ENCODE peak calls at places on chromosomes 13 and 19, in ten cellular contexts. Y is cardiac muscle cell, P is IMR-90, G is heart right ventricle, T is fibroblast of lung, F is Peyer's patch, Z is pancreas, I is PC-3, R is sigmoid colon, X is left ventricle myocardium inferior. B is an unnamed sample.

GRCh38 chr13:93182406-93182805 is 44.2 kb upstream of the GPC6 start:
- DNase-seq in Y (peak), P (no peak), G (no peak), T (no peak), F (no peak), Z (no peak), I (no peak), R (no peak), X (no peak), B (no peak)

GRCh38 chr19:32041681-32042292 is 303.6 kb upstream of the ZNF507 start:
- DNase-seq in Y (peak), P (peak), G (peak), T (peak), F (peak), Z (peak), I (no peak), R (no peak), X (peak), B (no peak)

GRCh38 chr19:46731584-46731983 is 14.3 kb upstream of the FKRP start:
- DNase-seq in Y (peak), P (no peak), G (no peak), T (no peak), F (no peak), Z (no peak), I (no peak), R (no peak), X (no peak), B (no peak)

GRCh38 chr19:13243971-13244370 is 93.8 kb downstream of the IER2 start:
- DNase-seq in Y (no peak), P (no peak), G (no peak), T (no peak), F (no peak), Z (no peak), I (no peak), R (no peak), X (no peak), B (no peak)

GRCh38 chr13:46385946-46386345 is 1.1 kb downstream of the RUBCNL start:
- DNase-seq in Y (no peak), P (no peak), G (no peak), T (no peak), F (no peak), Z (no peak), I (no peak), R (no peak), X (no peak), B (no peak)

GRCh38 chr19:15330801-15331418 is 1.4 kb downstream of the BRD4 start:
- DNase-seq in Y (peak), P (peak), G (no peak), T (peak), F (no peak), Z (no peak), I (peak), R (no peak), X (no peak), B (no peak)

GRCh38 chr19:3266792-3267469 is 42.5 kb downstream of the CELF5 start:
- DNase-seq in Y (no peak), P (no peak), G (no peak), T (no peak), F (no peak), Z (no peak), I (no peak), R (no peak), X (no peak), B (no peak)

GRCh38 chr13:49371943-49372636 is 71.8 kb downstream of the CAB39L start:
- DNase-seq in Y (no peak), P (no peak), G (no peak), T (no peak), F (no peak), Z (no peak), I (peak), R (no peak), X (no peak), B (no peak)

GRCh38 chr19:33750587-33751385 is 45.9 kb upstream of the KCTD15 start:
- DNase-seq in Y (no peak), P (no peak), G (no peak), T (no peak), F (no peak), Z (no peak), I (no peak), R (no peak), X (no peak), B (no peak)

GRCh38 chr19:5460748-5461147 is 5.5 kb downstream of the ZNRF4 start:
- DNase-seq in Y (no peak), P (no peak), G (no peak), T (no peak), F (no peak), Z (no peak), I (no peak), R (no peak), X (no peak), B (no peak)

GRCh38 chr13:50840327-50840726 is 3.2 kb downstream of the DLEU7 start:
- DNase-seq in Y (no peak), P (no peak), G (no peak), T (no peak), F (no peak), Z (no peak), I (no peak), R (no peak), X (no peak), B (no peak)

GRCh38 chr13:23069571-23069970 is 111.2 kb upstream of the SGCG start:
- DNase-seq in Y (peak), P (peak), G (no peak), T (peak), F (no peak), Z (no peak), I (peak), R (no peak), X (no peak), B (no peak)

GRCh38 chr13:36820222-36820621 is 1.2 kb downstream of the RFXAP start:
- DNase-seq in Y (no peak), P (no peak), G (no peak), T (no peak), F (no peak), Z (no peak), I (no peak), R (no peak), X (no peak), B (no peak)

GRCh38 chr13:63910406-63910957 is 2494.8 kb upstream of the PCDH20 start:
- DNase-seq in Y (peak), P (peak), G (no peak), T (peak), F (no peak), Z (no peak), I (no peak), R (no peak), X (no peak), B (no peak)

GRCh38 chr13:44365008-44365407 is 8.6 kb upstream of the SERP2 start:
- DNase-seq in Y (peak), P (peak), G (no peak), T (peak), F (no peak), Z (no peak), I (no peak), R (no peak), X (no peak), B (no peak)

GRCh38 chr13:111912991-111913781 is 153.8 kb upstream of the SOX1 start:
- DNase-seq in Y (no peak), P (no peak), G (no peak), T (no peak), F (peak), Z (no peak), I (no peak), R (peak), X (no peak), B (no peak)

GRCh38 chr19:16628984-16629691 is 1.1 kb upstream of the MED26 start:
- DNase-seq in Y (peak), P (peak), G (no peak), T (peak), F (no peak), Z (peak), I (no peak), R (peak), X (peak), B (no peak)

GRCh38 chr19:34639491-34640085 is 37.4 kb downstream of the SCGB2B2 start:
- DNase-seq in Y (peak), P (peak), G (no peak), T (peak), F (no peak), Z (peak), I (peak), R (no peak), X (no peak), B (peak)

GRCh38 chr13:113905942-113906341 is 42.1 kb upstream of the GAS6 start:
- DNase-seq in Y (no peak), P (no peak), G (no peak), T (no peak), F (no peak), Z (peak), I (no peak), R (no peak), X (no peak), B (no peak)

GRCh38 chr13:69903081-69903480 is 204.5 kb upstream of the ATXN8OS start:
- DNase-seq in Y (no peak), P (no peak), G (no peak), T (no peak), F (no peak), Z (no peak), I (no peak), R (no peak), X (no peak), B (no peak)

GRCh38 chr13:73428137-73428536 is 369.3 kb downstream of the KLF5 start:
- DNase-seq in Y (peak), P (peak), G (no peak), T (peak), F (no peak), Z (no peak), I (peak), R (no peak), X (no peak), B (no peak)

GRCh38 chr13:106400282-106400681 is 135.2 kb downstream of the EFNB2 start:
- DNase-seq in Y (no peak), P (no peak), G (no peak), T (no peak), F (no peak), Z (no peak), I (no peak), R (no peak), X (no peak), B (no peak)

GRCh38 chr19:5308471-5309437 is 31.9 kb downstream of the PTPRS start:
- DNase-seq in Y (peak), P (peak), G (peak), T (peak), F (no peak), Z (peak), I (no peak), R (peak), X (peak), B (no peak)

GRCh38 chr19:5369962-5370367 is 29.4 kb upstream of the PTPRS start:
- DNase-seq in Y (peak), P (no peak), G (peak), T (peak), F (peak), Z (peak), I (peak), R (no peak), X (peak), B (peak)

GRCh38 chr13:40486518-40487163 is 179.8 kb downstream of the FOXO1 start:
- DNase-seq in Y (no peak), P (no peak), G (no peak), T (no peak), F (no peak), Z (no peak), I (no peak), R (no peak), X (no peak), B (no peak)

GRCh38 chr19:2540646-2541454 is 64.9 kb downstream of the GADD45B start:
- DNase-seq in Y (peak), P (peak), G (peak), T (peak), F (peak), Z (peak), I (peak), R (peak), X (peak), B (no peak)

GRCh38 chr19:35266904-35267817 is 1.6 kb upstream of the USF2 start:
- DNase-seq in Y (no peak), P (peak), G (peak), T (peak), F (peak), Z (peak), I (peak), R (peak), X (peak), B (peak)

GRCh38 chr13:23856008-23856750 is 33.0 kb downstream of the MIPEP start:
- DNase-seq in Y (no peak), P (no peak), G (no peak), T (no peak), F (no peak), Z (no peak), I (no peak), R (no peak), X (no peak), B (no peak)

GRCh38 chr13:37457594-37457993 is 141.0 kb downstream of the POSTN start:
- DNase-seq in Y (no peak), P (peak), G (no peak), T (no peak), F (no peak), Z (no peak), I (peak), R (no peak), X (no peak), B (no peak)

GRCh38 chr19:52428937-52429336 is at the start of gene ZNF534:
- DNase-seq in Y (no peak), P (no peak), G (no peak), T (no peak), F (no peak), Z (no peak), I (no peak), R (no peak), X (no peak), B (no peak)

GRCh38 chr19:16403151-16403977 is 68.4 kb downstream of the EPS15L1 start:
- DNase-seq in Y (no peak), P (no peak), G (no peak), T (peak), F (no peak), Z (no peak), I (no peak), R (peak), X (peak), B (no peak)

GRCh38 chr13:42333613-42334328 is 61.8 kb downstream of the AKAP11 start:
- DNase-seq in Y (peak), P (peak), G (no peak), T (peak), F (no peak), Z (no peak), I (peak), R (no peak), X (no peak), B (no peak)

GRCh38 chr19:31231181-31231580 is 118.1 kb downstream of the TSHZ3 start:
- DNase-seq in Y (no peak), P (peak), G (no peak), T (peak), F (no peak), Z (no peak), I (no peak), R (no peak), X (no peak), B (no peak)

GRCh38 chr13:51643882-51644281 is 59.6 kb downstream of the WDFY2 start:
- DNase-seq in Y (peak), P (peak), G (no peak), T (peak), F (no peak), Z (no peak), I (peak), R (no peak), X (no peak), B (no peak)

GRCh38 chr19:43724896-43725295 is 9.0 kb downstream of the IRGC start:
- DNase-seq in Y (no peak), P (no peak), G (no peak), T (no peak), F (no peak), Z (no peak), I (no peak), R (no peak), X (no peak), B (no peak)

GRCh38 chr19:43720936-43721335 is 5.1 kb downstream of the IRGC start:
- DNase-seq in Y (no peak), P (no peak), G (no peak), T (no peak), F (no peak), Z (no peak), I (no peak), R (no peak), X (no peak), B (no peak)

GRCh38 chr19:43721469-43722048 is 5.7 kb downstream of the IRGC start:
- DNase-seq in Y (no peak), P (no peak), G (no peak), T (no peak), F (no peak), Z (no peak), I (no peak), R (no peak), X (no peak), B (no peak)

GRCh38 chr19:43725468-43725867 is 9.6 kb downstream of the IRGC start:
- DNase-seq in Y (peak), P (no peak), G (no peak), T (no peak), F (no peak), Z (no peak), I (no peak), R (no peak), X (no peak), B (no peak)

GRCh38 chr19:43723588-43723987 is 7.7 kb downstream of the IRGC start:
- DNase-seq in Y (no peak), P (no peak), G (no peak), T (peak), F (no peak), Z (no peak), I (peak), R (no peak), X (no peak), B (no peak)
- H3K27ac ChIP-seq in Y (no peak), P (no peak), G (no peak), T (no peak), F (no peak), Z (no peak), I (no peak), R (no peak), X (no peak), B (no peak)

GRCh38 chr13:99425485-99426341 is 75.6 kb upstream of the TM9SF2 start:
- DNase-seq in Y (no peak), P (no peak), G (no peak), T (no peak), F (no peak), Z (no peak), I (no peak), R (no peak), X (peak), B (peak)

GRCh38 chr13:99422556-99423220 is 78.6 kb upstream of the TM9SF2 start:
- DNase-seq in Y (no peak), P (no peak), G (no peak), T (no peak), F (no peak), Z (no peak), I (no peak), R (no peak), X (no peak), B (no peak)

GRCh38 chr13:99421758-99422555 is 79.3 kb upstream of the TM9SF2 start:
- DNase-seq in Y (no peak), P (no peak), G (no peak), T (no peak), F (no peak), Z (no peak), I (no peak), R (no peak), X (no peak), B (no peak)

GRCh38 chr13:99429670-99430069 is 71.6 kb upstream of the TM9SF2 start:
- DNase-seq in Y (no peak), P (no peak), G (no peak), T (no peak), F (no peak), Z (no peak), I (no peak), R (no peak), X (no peak), B (no peak)

GRCh38 chr13:99426426-99426825 is 74.8 kb upstream of the TM9SF2 start:
- DNase-seq in Y (peak), P (no peak), G (no peak), T (no peak), F (no peak), Z (no peak), I (no peak), R (no peak), X (no peak), B (no peak)
- TF ChIP-seq CTCF in Y (no peak), P (no peak), G (no peak), T (no peak), F (no peak), Z (no peak), I (no peak), R (no peak), X (no peak), B (no peak)

GRCh38 chr13:48163066-48163465 is 68.2 kb upstream of the MED4 start:
- DNase-seq in Y (peak), P (no peak), G (no peak), T (no peak), F (no peak), Z (no peak), I (no peak), R (no peak), X (no peak), B (no peak)
- H3K27ac ChIP-seq in Y (no peak), P (no peak), G (peak), T (no peak), F (no peak), Z (peak), I (no peak), R (no peak), X (peak), B (no peak)

GRCh38 chr13:27338816-27339215 is 68.2 kb downstream of the RASL11A start:
- DNase-seq in Y (no peak), P (no peak), G (no peak), T (no peak), F (no peak), Z (no peak), I (no peak), R (no peak), X (no peak), B (no peak)
- TF ChIP-seq CTCF in Y (no peak), P (peak), G (no peak), T (peak), F (no peak), Z (no peak), I (no peak), R (no peak), X (no peak), B (no peak)

DNA sequence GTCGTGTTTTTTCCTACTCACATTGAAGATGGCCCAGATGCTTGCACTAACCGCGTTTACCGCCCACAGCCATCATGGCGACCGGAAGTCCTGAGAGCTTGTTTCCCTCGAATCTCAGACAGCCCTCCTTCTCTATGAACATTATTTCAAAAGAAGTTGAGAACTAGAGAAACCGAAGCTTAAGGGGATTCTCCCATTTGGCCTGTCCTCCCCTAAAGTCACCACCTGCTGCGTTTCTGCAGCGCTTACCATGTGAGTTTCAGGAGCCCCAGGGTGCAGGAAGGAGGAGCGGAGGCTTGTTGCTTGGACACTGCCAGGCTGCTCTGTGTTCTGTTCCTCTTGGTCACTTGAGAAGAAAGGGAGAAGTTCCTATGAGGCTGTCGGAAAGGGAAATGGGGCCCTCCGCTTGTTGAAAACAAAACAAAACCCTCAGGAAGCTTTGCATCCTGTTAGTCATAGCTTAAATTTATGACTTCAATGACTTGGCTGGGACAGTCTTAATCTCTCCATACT is 6.2 kb downstream of the CARD8 start:
- DNase-seq in Y (peak), P (no peak), G (peak), T (no peak), F (no peak), Z (peak), I (no peak), R (peak), X (peak), B (peak)
- H3K27ac ChIP-seq in Y (no peak), P (no peak), G (peak), T (no peak), F (peak), Z (peak), I (no peak), R (peak), X (peak), B (peak)

DNA sequence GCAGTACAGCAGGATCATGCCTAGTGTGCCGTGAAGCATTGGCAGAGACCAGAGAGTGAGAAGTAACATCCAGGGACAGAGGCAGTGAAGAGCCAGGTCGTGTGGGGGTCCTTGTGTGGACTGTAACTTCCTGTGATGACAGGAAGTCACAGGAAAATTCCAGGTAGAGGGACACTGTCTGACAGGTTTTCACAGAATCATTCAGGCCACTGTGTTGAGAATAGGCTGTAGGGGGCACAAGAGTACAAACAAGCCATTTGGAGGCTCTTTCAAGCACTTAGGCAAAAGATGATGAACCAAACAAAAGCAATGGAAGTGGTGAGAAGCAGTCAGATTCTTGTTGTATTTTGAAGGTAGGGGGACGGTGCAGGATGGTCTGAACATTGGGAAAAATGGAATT is 46.4 kb downstream of the N4BP2L1 start:
- DNase-seq in Y (peak), P (peak), G (no peak), T (peak), F (no peak), Z (no peak), I (peak), R (no peak), X (no peak), B (no peak)
- TF ChIP-seq CTCF in Y (peak), P (peak), G (peak), T (peak), F (peak), Z (no peak), I (peak), R (peak), X (peak), B (peak)

GRCh38 chr13:110336681-110337080 is 29.6 kb downstream of the COL4A2 start:
- DNase-seq in Y (no peak), P (peak), G (no peak), T (peak), F (no peak), Z (no peak), I (no peak), R (no peak), X (no peak), B (no peak)
- H3K27ac ChIP-seq in Y (no peak), P (peak), G (peak), T (peak), F (peak), Z (no peak), I (no peak), R (peak), X (peak), B (no peak)

GRCh38 chr19:39499082-39499642 is 415 bp downstream of the DLL3 start:
- DNase-seq in Y (peak), P (no peak), G (no peak), T (no peak), F (no peak), Z (no peak), I (no peak), R (no peak), X (no peak), B (no peak)

GRCh38 chr19:39499932-39500331 is 1.2 kb downstream of the DLL3 start:
- DNase-seq in Y (no peak), P (no peak), G (no peak), T (no peak), F (no peak), Z (no peak), I (no peak), R (no peak), X (no peak), B (no peak)

GRCh38 chr19:39496063-39496462 is 2.7 kb upstream of the DLL3 start:
- DNase-seq in Y (no peak), P (no peak), G (no peak), T (no peak), F (no peak), Z (no peak), I (no peak), R (no peak), X (no peak), B (no peak)

GRCh38 chr19:39498262-39499081 is at the start of gene DLL3:
- DNase-seq in Y (no peak), P (peak), G (no peak), T (no peak), F (no peak), Z (no peak), I (peak), R (no peak), X (no peak), B (no peak)

GRCh38 chr19:39497850-39498261 is 891 bp upstream of the DLL3 start:
- DNase-seq in Y (peak), P (peak), G (peak), T (peak), F (peak), Z (no peak), I (peak), R (no peak), X (no peak), B (no peak)
- TF ChIP-seq CTCF in Y (peak), P (peak), G (peak), T (peak), F (peak), Z (no peak), I (peak), R (no peak), X (peak), B (peak)

B was measured in CD4-positive, alpha-beta T cell.